ENCODE peak calls at places on chromosomes 13 and 19, in four cellular contexts. Y, Z, T and S are unnamed samples.

GRCh38 chr19:35389192-35389861 is 18.5 kb downstream of the GPR42 start:
- DNase-seq in Y (no peak), Z (no peak), T (peak), S (no peak)

GRCh38 chr19:50666346-50667176 is 17.3 kb downstream of the C19orf81 start:
- DNase-seq in T (no peak), Z (no peak), Y (no peak), S (no peak)

GRCh38 chr13:40562975-40563349 is 103.5 kb downstream of the FOXO1 start:
- DNase-seq in Z (no peak), T (no peak), Y (no peak), S (no peak)

GRCh38 chr19:48676887-48677286 is 4.1 kb upstream of the NTN5 start:
- DNase-seq in Y (no peak), T (no peak), Z (no peak), S (no peak)

GRCh38 chr19:54256250-54257115 is 590 bp downstream of the LILRB5 start:
- DNase-seq in Y (no peak), T (no peak), Z (peak), S (no peak)

GRCh38 chr19:18194554-18195238 is 1.7 kb downstream of the MPV17L2 start:
- DNase-seq in Z (peak), Y (peak), T (peak), S (no peak)

GRCh38 chr13:59356607-59357006 is 807.1 kb downstream of the DIAPH3 start:
- DNase-seq in T (peak), Y (no peak), Z (peak), S (no peak)

GRCh38 chr13:35393886-35394285 is 82.6 kb downstream of the MAB21L1 start:
- DNase-seq in Z (no peak), Y (no peak), T (no peak), S (no peak)

GRCh38 chr19:45785781-45786532 is 3.7 kb upstream of the DMPK start:
- DNase-seq in Y (no peak), Z (no peak), T (no peak), S (no peak)

GRCh38 chr13:99327133-99327532 is 19.9 kb upstream of the GPR183 start:
- DNase-seq in Z (no peak), Y (no peak), T (no peak), S (no peak)

GRCh38 chr13:99774644-99775043 is 196.9 kb downstream of the ZIC5 start:
- DNase-seq in Z (no peak), T (no peak), Y (no peak), S (no peak)

GRCh38 chr19:47432091-47432490 is 12.8 kb upstream of the MEIS3 start:
- DNase-seq in Z (no peak), Y (no peak), T (no peak), S (no peak)

GRCh38 chr13:51333421-51333820 is 6.1 kb upstream of the SERPINE3 start:
- DNase-seq in Z (no peak), Y (no peak), T (no peak), S (no peak)

GRCh38 chr19:33678796-33679195 is 57.0 kb downstream of the CHST8 start:
- DNase-seq in Y (no peak), Z (no peak), T (peak), S (no peak)

GRCh38 chr19:6452223-6452614 is 7.4 kb downstream of the SLC25A23 start:
- DNase-seq in Z (no peak), T (no peak), Y (no peak), S (no peak)

GRCh38 chr19:52735734-52736133 is 890 bp upstream of the ZNF611 start:
- DNase-seq in Z (peak), Y (peak), T (peak), S (peak)

GRCh38 chr19:10612515-10613119 is 12.7 kb upstream of the SLC44A2 start:
- DNase-seq in T (peak), Y (no peak), Z (peak), S (no peak)

GRCh38 chr13:32164622-32165268 is 133.2 kb downstream of the FRY start:
- DNase-seq in Z (no peak), T (no peak), Y (peak), S (peak)

GRCh38 chr19:16326401-16327130 is 1.9 kb downstream of the KLF2 start:
- DNase-seq in T (peak), Y (no peak), Z (no peak), S (no peak)

GRCh38 chr19:54905908-54906511 is at the start of gene NCR1:
- DNase-seq in T (no peak), Y (no peak), Z (no peak), S (no peak)

GRCh38 chr13:112103971-112104872 is 37.3 kb downstream of the SOX1 start:
- DNase-seq in Y (no peak), T (no peak), Z (no peak), S (no peak)

GRCh38 chr19:40510526-40511115 is 43.8 kb downstream of the SPTBN4 start:
- DNase-seq in Z (no peak), Y (no peak), T (no peak), S (no peak)

GRCh38 chr13:101455863-101456262 is 3.4 kb downstream of the ITGBL1 start:
- DNase-seq in T (no peak), Y (peak), Z (no peak), S (no peak)

GRCh38 chr19:12090807-12091206 is 26.3 kb downstream of the ZNF844 start:
- DNase-seq in Z (peak), Y (peak), T (peak), S (peak)

GRCh38 chr19:2036424-2036823 is 14.6 kb downstream of the MKNK2 start:
- DNase-seq in Z (no peak), T (no peak), Y (no peak), S (no peak)

GRCh38 chr13:97328222-97328790 is 105.7 kb upstream of the RAP2A start:
- DNase-seq in Y (no peak), Z (no peak), T (no peak), S (no peak)

GRCh38 chr13:97367427-97367826 is 66.5 kb upstream of the RAP2A start:
- DNase-seq in Z (no peak), Y (no peak), T (no peak), S (no peak)

GRCh38 chr13:86109107-86109506 is 309.9 kb upstream of the SLITRK6 start:
- DNase-seq in Z (no peak), T (no peak), Y (no peak), S (no peak)